ENCODE peak calls at places on chromosomes 4 and X, in five cellular contexts. I, F, V, A and E are unnamed samples.

GRCh38 chrX:38156838-38157237 is 63.8 kb downstream of the SRPX start:
- DNase-seq in F (no peak), V (peak), A (no peak), I (no peak), E (no peak)

GRCh38 chr4:124055896-124056295 is 656.6 kb downstream of the ANKRD50 start:
- DNase-seq in F (no peak), A (no peak), V (no peak), I (no peak), E (no peak)

GRCh38 chrX:70446380-70447350 is 2.0 kb downstream of the DLG3 start:
- DNase-seq in I (no peak), A (no peak), F (no peak), V (no peak), E (no peak)

GRCh38 chrX:109797311-109797975 is 64.4 kb upstream of the ACSL4 start:
- DNase-seq in I (no peak), F (no peak), V (no peak), A (no peak), E (peak)

GRCh38 chr4:74764119-74764518 is 30.2 kb downstream of the BTC start:
- DNase-seq in A (no peak), V (no peak), I (no peak), F (no peak), E (no peak)

GRCh38 chr4:164614999-164615398 is 138.9 kb upstream of the SMIM31 start:
- DNase-seq in I (no peak), F (no peak), V (no peak), A (no peak), E (no peak)

GRCh38 chrX:4851534-4851933 is 1138.1 kb upstream of the PRKX start:
- DNase-seq in A (no peak), F (no peak), I (no peak), V (no peak), E (no peak)

GRCh38 chr4:33941854-33942253 is 2302.5 kb downstream of the ARAP2 start:
- DNase-seq in F (no peak), A (no peak), V (no peak), I (no peak), E (no peak)

GRCh38 chrX:139869796-139870195 is 63.1 kb downstream of the ATP11C start:
- DNase-seq in A (no peak), V (no peak), I (no peak), F (no peak), E (no peak)

GRCh38 chr4:17664755-17665154 is 50.3 kb downstream of the MED28 start:
- DNase-seq in I (no peak), V (no peak), F (no peak), A (no peak), E (no peak)

GRCh38 chr4:102760645-102761477 is at the start of gene MANBA:
- DNase-seq in F (peak), V (peak), A (peak), I (peak), E (peak)

GRCh38 chr4:85821688-85822087 is 346.7 kb downstream of the ARHGAP24 start:
- DNase-seq in A (no peak), V (no peak), F (no peak), I (no peak), E (no peak)

GRCh38 chr4:138297743-138298405 is 55.7 kb upstream of the SLC7A11 start:
- DNase-seq in A (no peak), F (no peak), V (no peak), I (no peak), E (no peak)

GRCh38 chr4:148984951-148985350 is 542.7 kb upstream of the NR3C2 start:
- DNase-seq in V (no peak), A (no peak), F (no peak), I (no peak), E (no peak)

GRCh38 chrX:11566814-11567213 is 98.9 kb downstream of the ARHGAP6 start:
- DNase-seq in I (no peak), V (no peak), F (no peak), A (no peak), E (peak)

GRCh38 chrX:24647257-24648058 is at the start of gene PCYT1B:
- DNase-seq in I (no peak), V (peak), F (peak), A (peak), E (peak)

GRCh38 chrX:111431007-111431406 is 19.0 kb upstream of the DCX start:
- DNase-seq in I (no peak), A (no peak), V (no peak), F (no peak), E (no peak)

GRCh38 chrX:129840334-129840733 is 3.4 kb downstream of the ZDHHC9 start:
- DNase-seq in F (no peak), A (no peak), I (no peak), V (no peak), E (no peak)

GRCh38 chr4:44145868-44146267 is 302.7 kb downstream of the KCTD8 start:
- DNase-seq in A (no peak), V (peak), I (no peak), F (no peak), E (peak)

GRCh38 chr4:108116423-108117168 is 52.1 kb downstream of the LEF1 start:
- DNase-seq in V (no peak), I (no peak), F (no peak), A (no peak), E (no peak)

GRCh38 chr4:173360587-173361221 is 10.1 kb upstream of the SAP30 start:
- DNase-seq in V (peak), A (no peak), F (no peak), I (no peak), E (no peak)

GRCh38 chrX:134849390-134849789 is 141.4 kb upstream of the SMIM10 start:
- DNase-seq in V (peak), I (no peak), A (no peak), F (no peak), E (no peak)

GRCh38 chrX:47595701-47596655 is 13.7 kb downstream of the TIMP1 start:
- DNase-seq in V (peak), A (no peak), F (no peak), I (no peak), E (no peak)

GRCh38 chr4:138217567-138217966 is 24.6 kb downstream of the SLC7A11 start:
- DNase-seq in F (no peak), I (no peak), V (no peak), A (peak), E (no peak)

GRCh38 chrX:155247497-155247896 is 16.8 kb downstream of the RAB39B start:
- DNase-seq in V (no peak), A (no peak), F (no peak), I (no peak), E (no peak)

GRCh38 chr4:26317766-26318165 is 3.0 kb upstream of the RBPJ start:
- DNase-seq in A (no peak), F (no peak), I (no peak), V (no peak), E (peak)

GRCh38 chr4:836003-836511 is 10.1 kb upstream of the CPLX1 start:
- DNase-seq in F (no peak), A (no peak), I (no peak), V (no peak), E (no peak)

GRCh38 chr4:19791422-19792113 is 460.1 kb upstream of the SLIT2 start:
- DNase-seq in F (no peak), A (no peak), V (no peak), I (no peak), E (no peak)

GRCh38 chrX:973010-973409 is 239.4 kb downstream of the CRLF2 start:
- DNase-seq in A (no peak), I (no peak), V (no peak), F (no peak), E (no peak)

GRCh38 chr4:131091896-131092295 is 1995.9 kb downstream of the C4orf33 start:
- DNase-seq in F (no peak), A (no peak), I (peak), V (peak), E (no peak)

GRCh38 chr4:4387531-4388311 is 819 bp downstream of the NSG1 start:
- DNase-seq in F (peak), I (no peak), V (peak), A (no peak), E (peak)

GRCh38 chrX:65677954-65678469 is 10.6 kb downstream of the MSN start:
- DNase-seq in I (no peak), F (no peak), A (no peak), V (peak), E (no peak)

GRCh38 chrX:13652256-13653021 is 502 bp upstream of the TCEANC start:
- DNase-seq in I (no peak), F (no peak), A (no peak), V (peak), E (no peak)

GRCh38 chr4:74583066-74583700 is 138.2 kb downstream of the AREG start:
- DNase-seq in F (no peak), A (no peak), V (peak), I (no peak), E (no peak)

GRCh38 chr4:145808021-145808650 is 128.2 kb downstream of the C4orf51 start:
- DNase-seq in I (no peak), A (peak), V (peak), F (no peak), E (peak)

GRCh38 chr4:123127865-123128264 is 205.5 kb upstream of the NUDT6 start:
- DNase-seq in F (no peak), A (no peak), I (no peak), V (peak), E (peak)

DNA sequence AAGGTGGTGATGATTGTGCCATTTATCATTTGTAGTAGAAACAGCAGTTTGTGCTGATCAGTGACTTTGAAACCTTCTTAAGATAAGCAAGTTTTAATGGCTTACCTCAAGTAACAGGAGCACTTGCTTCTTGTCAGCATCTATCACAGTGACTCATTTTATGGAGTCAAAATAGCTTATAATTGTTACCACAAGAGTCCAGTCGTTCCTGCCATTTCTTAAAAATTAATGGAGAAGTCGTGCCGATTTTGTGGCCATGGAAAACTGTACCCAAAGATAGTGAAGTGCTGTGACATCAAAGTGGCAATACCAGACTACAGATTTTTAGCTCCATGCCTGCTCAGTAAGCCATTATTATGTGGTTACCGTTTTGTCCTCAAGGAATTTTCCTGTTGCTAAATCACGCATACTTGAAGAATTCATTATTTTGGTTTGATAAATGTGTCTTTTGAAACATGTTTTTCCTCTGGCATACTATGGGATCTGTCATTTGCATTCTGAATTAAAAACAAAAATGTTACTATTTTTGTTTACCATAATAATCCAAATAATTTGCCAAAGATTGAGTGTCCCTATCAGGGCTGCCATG is 129.9 kb downstream of the CBR4 start:
- DNase-seq in V (peak), F (no peak), A (no peak), I (no peak), E (peak)
- H3K14ac ChIP-seq in V (no peak), F (no peak), A (no peak), I (no peak), E (no peak)

DNA sequence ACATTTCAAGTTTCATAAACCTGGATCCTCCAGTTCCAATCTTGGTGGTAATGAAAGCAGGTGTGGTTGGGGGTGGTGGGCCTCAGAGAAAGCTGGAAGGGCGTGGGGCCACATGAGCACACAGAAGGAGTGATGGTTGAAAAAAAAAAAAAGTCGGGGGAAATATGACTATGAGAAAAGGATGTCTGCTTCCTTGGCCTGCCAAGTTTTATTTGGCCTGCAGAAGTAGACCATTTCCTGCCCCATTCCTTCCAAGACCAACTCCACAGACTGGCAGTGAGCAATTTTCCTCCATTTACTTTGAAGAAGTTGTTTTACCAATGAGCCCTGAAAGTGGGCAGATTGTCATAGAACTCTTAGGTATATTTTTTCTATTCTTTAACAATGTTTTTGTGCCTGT is 43.3 kb downstream of the LNX1 start:
- DNase-seq in I (no peak), F (no peak), V (no peak), A (no peak), E (no peak)
- H2BK12ac ChIP-seq in I (no peak), F (no peak), V (no peak), A (no peak), E (no peak)

GRCh38 chr4:23789765-23790164 is 100.1 kb downstream of the PPARGC1A start:
- DNase-seq in F (no peak), A (no peak), I (no peak), V (peak), E (peak)

GRCh38 chr4:23782778-23783455 is 106.9 kb downstream of the PPARGC1A start:
- DNase-seq in A (no peak), I (no peak), F (no peak), V (peak), E (peak)

GRCh38 chr4:23788027-23788426 is 101.8 kb downstream of the PPARGC1A start:
- DNase-seq in V (no peak), A (no peak), F (no peak), I (no peak), E (no peak)

DNA sequence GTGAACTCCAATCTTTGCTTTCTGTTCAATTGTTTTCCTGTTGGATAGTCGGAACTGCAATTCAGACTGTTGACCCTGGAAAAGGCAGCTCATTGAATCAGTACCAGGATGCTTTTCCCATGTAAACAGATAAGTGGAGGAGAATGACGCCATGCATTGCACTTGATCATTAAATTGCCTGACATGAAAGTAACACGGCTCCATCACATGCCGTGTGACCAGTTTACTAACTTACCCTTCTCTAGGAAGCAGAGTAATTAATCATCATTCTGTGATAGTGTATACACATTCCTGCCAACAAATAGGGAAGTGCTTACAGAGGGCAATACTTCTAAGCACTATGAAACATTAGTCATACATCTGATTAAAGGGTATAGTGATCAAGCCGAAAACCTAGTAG is 101.4 kb downstream of the PPARGC1A start:
- DNase-seq in A (no peak), F (no peak), V (peak), I (no peak), E (no peak)
- H2BK120ac ChIP-seq in A (no peak), F (no peak), V (no peak), I (no peak), E (no peak)

GRCh38 chr4:13920111-13920875 is 292.8 kb upstream of the BOD1L1 start:
- DNase-seq in F (no peak), I (no peak), A (no peak), V (peak), E (peak)
- H3K14ac ChIP-seq in F (no peak), I (no peak), A (no peak), V (no peak), E (no peak)

DNA sequence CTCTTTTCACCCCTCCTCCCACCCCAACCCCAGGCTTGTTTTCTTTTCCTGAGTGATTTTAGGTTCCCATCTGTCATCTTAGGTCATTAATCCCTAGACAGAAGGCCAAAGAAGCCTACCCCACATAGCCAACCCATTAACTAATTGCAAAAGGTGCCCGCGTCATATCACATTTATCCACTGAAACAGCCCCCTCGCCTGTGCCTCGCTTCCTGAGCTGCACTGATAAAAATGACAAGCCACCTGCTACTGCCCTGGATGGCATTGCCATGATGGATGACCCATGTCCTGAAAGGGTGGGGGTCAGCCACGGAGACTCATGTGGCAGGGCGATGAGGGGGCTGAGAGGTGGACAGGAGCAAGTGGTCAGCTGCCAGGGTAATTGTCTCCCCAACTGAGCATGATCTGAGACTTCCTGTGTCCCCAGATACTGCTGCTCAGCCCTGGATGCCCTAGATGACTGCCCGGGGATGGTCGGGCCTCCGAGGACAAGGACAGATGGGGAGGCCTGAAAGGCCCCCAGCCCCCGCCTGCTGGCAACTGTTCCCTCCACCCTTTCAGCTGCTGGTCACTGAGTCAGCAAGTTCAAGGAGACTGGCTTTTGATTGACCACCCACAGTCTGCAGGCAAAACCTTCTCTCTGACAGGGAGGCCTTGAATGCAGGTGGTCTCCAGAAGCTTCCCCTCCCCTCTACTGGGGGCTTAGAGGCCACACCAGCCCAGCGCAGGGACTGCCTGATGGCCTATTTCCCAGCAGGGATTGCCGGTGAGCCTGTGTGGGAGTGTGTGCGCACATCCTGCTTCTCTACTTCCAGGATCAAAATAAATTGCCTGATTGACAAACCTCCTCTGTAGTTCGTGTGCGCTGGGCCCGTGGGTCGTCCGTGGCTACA is 496.3 kb downstream of the BCOR start:
- DNase-seq in V (no peak), F (no peak), I (no peak), A (no peak), E (no peak)
- H2BK12ac ChIP-seq in V (no peak), F (no peak), I (no peak), A (no peak), E (no peak)

GRCh38 chr4:119940557-119940956 is 126.1 kb downstream of the MAD2L1 start:
- DNase-seq in I (no peak), A (no peak), V (no peak), F (no peak), E (no peak)

GRCh38 chr4:119942806-119943205 is 123.8 kb downstream of the MAD2L1 start:
- DNase-seq in F (no peak), A (no peak), V (peak), I (no peak), E (peak)

GRCh38 chr4:119939066-119939995 is 127.3 kb downstream of the MAD2L1 start:
- DNase-seq in I (no peak), F (no peak), A (no peak), V (no peak), E (no peak)
- H2BK120ac ChIP-seq in I (no peak), F (no peak), A (no peak), V (no peak), E (no peak)

GRCh38 chr4:88478247-88478646 is 21.3 kb downstream of the HERC5 start:
- DNase-seq in V (no peak), F (no peak), A (no peak), I (no peak), E (no peak)
- H3K14ac ChIP-seq in V (no peak), F (no peak), A (no peak), I (no peak), E (no peak)

GRCh38 chr4:165784672-165785071 is 88.4 kb upstream of the TLL1 start:
- DNase-seq in A (no peak), F (no peak), I (no peak), V (no peak), E (no peak)
- H2BK12ac ChIP-seq in A (no peak), F (no peak), I (no peak), V (no peak), E (no peak)

GRCh38 chr4:15704145-15704544 is 1.3 kb downstream of the BST1 start:
- DNase-seq in F (no peak), V (no peak), I (no peak), A (no peak), E (no peak)

GRCh38 chr4:15702941-15703403 is at the start of gene BST1:
- DNase-seq in A (peak), I (no peak), F (no peak), V (no peak), E (peak)

GRCh38 chr4:15707363-15707715 is 4.5 kb downstream of the BST1 start:
- DNase-seq in F (no peak), I (no peak), A (no peak), V (no peak), E (no peak)

GRCh38 chr4:15706646-15707362 is 3.9 kb downstream of the BST1 start:
- DNase-seq in V (no peak), A (no peak), I (no peak), F (no peak), E (no peak)

GRCh38 chr4:15703439-15703838 is 574 bp downstream of the BST1 start:
- DNase-seq in A (no peak), V (no peak), I (no peak), F (no peak), E (no peak)
- H2BK120ac ChIP-seq in A (no peak), V (no peak), I (no peak), F (no peak), E (no peak)

GRCh38 chr4:168835880-168836454 is 174.1 kb downstream of the CBR4 start:
- DNase-seq in F (no peak), I (no peak), A (no peak), V (no peak), E (no peak)
- H3K14ac ChIP-seq in F (no peak), I (no peak), A (no peak), V (no peak), E (no peak)